ENCODE peak calls at places on chromosomes 3 and 15, in four cellular contexts. S is amniotic stem cell, E is sciatic nerve, D is GM03348. N is an unnamed sample.

GRCh38 chr3:142962520-142963265 is 781 bp downstream of the PAQR9 start:
- DNase-seq in S (no peak), E (no peak), D (no peak), N (no peak)

GRCh38 chr3:71868891-71869290 is 83.9 kb upstream of the PROK2 start:
- DNase-seq in S (no peak), E (no peak), D (no peak), N (no peak)

GRCh38 chr3:3666664-3667063 is 132.6 kb upstream of the LRRN1 start:
- DNase-seq in S (no peak), E (no peak), D (no peak), N (no peak)

GRCh38 chr3:33900809-33901505 is 102.5 kb downstream of the PDCD6IP start:
- DNase-seq in S (no peak), E (no peak), D (peak; percentile 29), N (no peak)

GRCh38 chr3:182527745-182528144 is 265.6 kb upstream of the ATP11B start:
- DNase-seq in S (no peak), E (no peak), D (no peak), N (peak; percentile 17)

GRCh38 chr3:159322322-159322939 is 520.6 kb downstream of the MFSD1 start:
- DNase-seq in S (no peak), E (no peak), D (peak; percentile 68), N (peak; percentile 44)

GRCh38 chr15:72116680-72117447 is 1.1 kb downstream of the MYO9A start:
- DNase-seq in S (no peak), E (peak; percentile 68), D (no peak), N (peak; percentile 20)

GRCh38 chr3:128707935-128708494 is 18.0 kb upstream of the RAB7A start:
- DNase-seq in S (no peak), E (no peak), D (no peak), N (no peak)

GRCh38 chr3:172096881-172097420 is 57.6 kb downstream of the FNDC3B start:
- DNase-seq in S (no peak), E (no peak), D (peak; percentile 44), N (peak; percentile 42)

GRCh38 chr3:41044526-41044925 is 154.8 kb upstream of the CTNNB1 start:
- DNase-seq in S (no peak), E (no peak), D (no peak), N (no peak)

GRCh38 chr3:51957520-51958205 is 2.5 kb downstream of the GPR62 start:
- DNase-seq in S (no peak), E (no peak), D (no peak), N (no peak)

GRCh38 chr15:73601449-73602425 is 31.5 kb downstream of the NPTN start:
- DNase-seq in S (no peak), E (no peak), D (peak; percentile 53), N (peak; percentile 87)

GRCh38 chr3:162211470-162211869 is 714.9 kb downstream of the OTOL1 start:
- DNase-seq in S (no peak), E (no peak), D (no peak), N (no peak)

GRCh38 chr3:170806676-170807075 is 63.3 kb downstream of the RPL22L1 start:
- DNase-seq in S (no peak), E (no peak), D (no peak), N (no peak)